ENCODE peak calls at places on chromosomes 4 and X, in five cellular contexts. Q, K, G, Z and N are unnamed samples.

GRCh38 chr4:140092094-140092820 is 61.7 kb downstream of the MAML3 start:
- DNase-seq in Q (peak), K (peak), G (peak), Z (peak), N (peak)

GRCh38 chrX:19893722-19894121 is 6.3 kb upstream of the SH3KBP1 start:
- DNase-seq in Q (no peak), K (no peak), G (no peak), Z (peak), N (no peak)

GRCh38 chr4:185256444-185256843 is 47.0 kb downstream of the SNX25 start:
- DNase-seq in Q (no peak), K (no peak), G (no peak), Z (peak), N (peak)

GRCh38 chrX:115259238-115259875 is 25.5 kb upstream of the LRCH2 start:
- DNase-seq in Q (no peak), K (no peak), G (no peak), Z (peak), N (peak)

GRCh38 chr4:80008971-80009370 is 64.1 kb downstream of the ANTXR2 start:
- DNase-seq in Q (no peak), K (no peak), G (no peak), Z (no peak), N (no peak)

GRCh38 chrX:63560601-63561218 is 209.6 kb upstream of the SPIN4 start:
- DNase-seq in Q (peak), K (peak), G (peak), Z (peak), N (peak)

GRCh38 chrX:39857780-39858179 is 240.0 kb downstream of the BCOR start:
- DNase-seq in Q (no peak), K (no peak), G (no peak), Z (no peak), N (no peak)

GRCh38 chr4:38728651-38729141 is 54.1 kb downstream of the TLR10 start:
- DNase-seq in Q (no peak), K (no peak), G (no peak), Z (no peak), N (peak)

GRCh38 chr4:64895031-64895430 is 485.8 kb upstream of the TECRL start:
- DNase-seq in Q (no peak), K (no peak), G (no peak), Z (no peak), N (no peak)

GRCh38 chr4:23945521-23946017 is 55.7 kb upstream of the PPARGC1A start:
- DNase-seq in Q (peak), K (no peak), G (no peak), Z (peak), N (no peak)

GRCh38 chr4:80196259-80197131 is 808 bp upstream of the PRDM8 start:
- DNase-seq in Q (no peak), K (no peak), G (no peak), Z (no peak), N (peak)

GRCh38 chr4:73609688-73610087 is 10.5 kb downstream of the RASSF6 start:
- DNase-seq in Q (no peak), K (no peak), G (no peak), Z (no peak), N (no peak)

GRCh38 chrX:80423000-80423399 is 2.8 kb downstream of the TENT5D start:
- DNase-seq in Q (no peak), K (no peak), G (no peak), Z (no peak), N (no peak)

GRCh38 chrX:32126997-32127396 is 1055.2 kb upstream of the FTHL17 start:
- DNase-seq in Q (no peak), K (no peak), G (no peak), Z (no peak), N (peak)

GRCh38 chr4:66193487-66193886 is 523.2 kb upstream of the EPHA5 start:
- DNase-seq in Q (no peak), K (no peak), G (no peak), Z (no peak), N (no peak)

GRCh38 chr4:15020502-15021286 is 18.4 kb downstream of the CPEB2 start:
- DNase-seq in Q (no peak), K (no peak), G (no peak), Z (no peak), N (no peak)

GRCh38 chrX:39813631-39814246 is 284.0 kb downstream of the BCOR start:
- DNase-seq in Q (no peak), K (no peak), G (no peak), Z (peak), N (no peak)

GRCh38 chr4:66750273-66750672 is 795.0 kb downstream of the CENPC start:
- DNase-seq in Q (no peak), K (no peak), G (no peak), Z (no peak), N (no peak)

GRCh38 chr4:42487230-42487629 is 89.9 kb downstream of the SHISA3 start:
- DNase-seq in Q (no peak), K (no peak), G (no peak), Z (no peak), N (no peak)

GRCh38 chrX:144896323-144896722 is 351.0 kb upstream of the SPANXN1 start:
- DNase-seq in Q (no peak), K (no peak), G (no peak), Z (peak), N (peak)

GRCh38 chr4:73208376-73208775 is 50.2 kb downstream of the ANKRD17 start:
- DNase-seq in Q (no peak), K (no peak), G (no peak), Z (peak), N (no peak)

GRCh38 chr4:94849901-94850300 is 92.1 kb downstream of the BMPR1B start:
- DNase-seq in Q (no peak), K (no peak), G (no peak), Z (no peak), N (no peak)

GRCh38 chr4:2423695-2424094 is 4.9 kb downstream of the CFAP99 start:
- DNase-seq in Q (no peak), K (no peak), G (no peak), Z (no peak), N (no peak)

GRCh38 chr4:75584067-75584466 is 28.2 kb downstream of the ODAPH start:
- DNase-seq in Q (no peak), K (no peak), G (no peak), Z (no peak), N (no peak)

GRCh38 chrX:12496343-12496742 is 294.9 kb upstream of the PRPS2 start:
- DNase-seq in Q (no peak), K (no peak), G (no peak), Z (no peak), N (no peak)

GRCh38 chrX:12488781-12489180 is 302.4 kb upstream of the PRPS2 start:
- DNase-seq in Q (no peak), K (no peak), G (no peak), Z (no peak), N (no peak)

GRCh38 chrX:12489341-12489740 is 301.9 kb upstream of the PRPS2 start:
- DNase-seq in Q (no peak), K (no peak), G (no peak), Z (no peak), N (no peak)

GRCh38 chrX:12497832-12498591 is 293.2 kb upstream of the PRPS2 start:
- DNase-seq in Q (no peak), K (no peak), G (peak), Z (no peak), N (peak)

GRCh38 chrX:12494400-12495138 is 296.6 kb upstream of the PRPS2 start:
- DNase-seq in Q (no peak), K (no peak), G (no peak), Z (no peak), N (peak)
- H3K27ac ChIP-seq in Q (no peak), K (no peak), G (no peak), Z (no peak), N (no peak)

GRCh38 chr4:121738780-121739547 is 26.0 kb downstream of the SMIM43 start:
- DNase-seq in Q (no peak), K (no peak), G (no peak), Z (no peak), N (no peak)

GRCh38 chr4:121740796-121741409 is 24.1 kb downstream of the SMIM43 start:
- DNase-seq in Q (no peak), K (no peak), G (no peak), Z (no peak), N (peak)

GRCh38 chr4:121739575-121739974 is 25.4 kb downstream of the SMIM43 start:
- DNase-seq in Q (no peak), K (no peak), G (no peak), Z (no peak), N (no peak)

GRCh38 chr4:121742794-121743193 is 22.2 kb downstream of the SMIM43 start:
- DNase-seq in Q (no peak), K (no peak), G (no peak), Z (no peak), N (no peak)

GRCh38 chr4:121741751-121742150 is 23.2 kb downstream of the SMIM43 start:
- DNase-seq in Q (no peak), K (no peak), G (no peak), Z (no peak), N (peak)
- H3K4me3 ChIP-seq in Q (no peak), K (no peak), G (no peak), Z (no peak), N (no peak)

GRCh38 chr4:157121396-157121795 is 45.4 kb downstream of the GLRB start:
- DNase-seq in Q (no peak), K (no peak), G (no peak), Z (no peak), N (no peak)

GRCh38 chr4:157114671-157115070 is 38.7 kb downstream of the GLRB start:
- DNase-seq in Q (no peak), K (no peak), G (no peak), Z (no peak), N (peak)

GRCh38 chr4:157115613-157116340 is 39.8 kb downstream of the GLRB start:
- DNase-seq in Q (no peak), K (no peak), G (no peak), Z (peak), N (peak)
- H3K27ac ChIP-seq in Q (no peak), K (no peak), G (no peak), Z (peak), N (no peak)

GRCh38 chr4:55176497-55176896 is 51.1 kb upstream of the KDR start:
- DNase-seq in Q (no peak), K (no peak), G (no peak), Z (no peak), N (no peak)
- H3K4me3 ChIP-seq in Q (no peak), K (no peak), G (no peak), Z (no peak), N (no peak)

GRCh38 chr4:114208747-114209146 is 229.3 kb upstream of the ARSJ start:
- DNase-seq in Q (no peak), K (no peak), G (no peak), Z (peak), N (no peak)

GRCh38 chr4:114209589-114209988 is 230.1 kb upstream of the ARSJ start:
- DNase-seq in Q (no peak), K (no peak), G (no peak), Z (no peak), N (no peak)
- H3K27ac ChIP-seq in Q (no peak), K (no peak), G (no peak), Z (no peak), N (no peak)

GRCh38 chrX:45230410-45230809 is 29.7 kb upstream of the DIPK2B start:
- DNase-seq in Q (peak), K (no peak), G (no peak), Z (no peak), N (no peak)
- H3K4me3 ChIP-seq in Q (no peak), K (no peak), G (no peak), Z (no peak), N (no peak)

DNA sequence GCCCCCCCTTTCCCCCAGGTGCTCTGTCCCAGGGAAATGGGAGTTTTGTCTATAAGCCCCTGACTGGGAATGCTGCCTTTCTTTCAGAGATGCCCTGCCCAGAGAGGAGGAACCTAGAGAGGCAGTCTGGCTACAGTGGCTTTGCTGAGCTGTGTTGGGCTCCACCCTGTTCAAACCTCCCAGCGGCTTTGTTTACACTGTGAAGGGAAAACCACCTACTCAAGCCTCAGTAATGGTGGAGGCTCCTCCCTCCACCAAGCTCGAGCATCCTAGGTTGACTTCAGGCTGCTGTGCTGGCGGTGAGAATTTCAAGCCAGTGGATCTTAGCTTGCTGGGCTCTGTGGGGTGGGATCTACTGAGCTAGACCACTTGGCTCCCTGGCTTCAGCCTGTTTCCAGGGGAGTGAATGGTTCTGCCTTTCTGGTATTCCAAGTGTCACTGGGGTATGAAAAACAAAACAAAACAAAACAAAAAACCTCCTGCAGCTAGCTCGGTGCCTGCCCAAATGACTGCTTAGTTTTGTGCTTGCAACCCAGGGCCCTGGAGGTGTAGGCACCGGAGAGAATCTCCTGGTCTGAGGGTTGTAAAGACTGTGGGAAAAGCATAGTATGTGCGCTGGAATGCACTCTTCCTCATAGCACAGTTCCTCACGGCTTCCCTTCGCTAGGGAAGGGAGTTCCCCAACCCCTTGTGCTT is 41.7 kb downstream of the ITM2A start:
- DNase-seq in Q (no peak), K (peak), G (no peak), Z (no peak), N (peak)
- H3K27ac ChIP-seq in Q (no peak), K (no peak), G (no peak), Z (no peak), N (no peak)